ENCODE peak calls at places on chromosomes 16 and 17, in nine cellular contexts. M, Z, A, Q, C, U, F, D and Y are unnamed samples.

GRCh38 chr17:70604854-70605253 is 435.5 kb downstream of the KCNJ2 start:
- DNase-seq in Z (no peak), D (no peak), A (no peak), M (no peak), F (no peak), C (no peak), Q (no peak), U (peak; percentile 5), Y (no peak)

GRCh38 chr16:71229344-71229743 is 1.2 kb downstream of the HYDIN start:
- DNase-seq in D (no peak), Z (no peak), F (no peak), A (no peak), U (no peak), Q (no peak), M (no peak), C (no peak), Y (no peak)

GRCh38 chr17:57672205-57672632 is 72.9 kb downstream of the CCDC182 start:
- DNase-seq in Q (no peak), C (no peak), M (no peak), A (peak; percentile 50), U (no peak), F (no peak), Z (peak; percentile 63), D (no peak), Y (no peak)

GRCh38 chr17:8736362-8736761 is 8.3 kb downstream of the CCDC42 start:
- DNase-seq in F (no peak), Z (no peak), U (no peak), M (no peak), A (peak; percentile 7), C (no peak), D (no peak), Q (no peak), Y (no peak)

GRCh38 chr17:30921544-30922196 is at the start of gene ADAP2:
- DNase-seq in Z (peak; percentile 22), U (no peak), D (no peak), C (peak; percentile 60), Q (no peak), M (peak; percentile 68), A (peak; percentile 91), F (peak; percentile 89), Y (no peak)

GRCh38 chr17:49575524-49576120 is at the start of gene NXPH3:
- DNase-seq in A (peak; percentile 89), M (peak; percentile 75), Q (no peak), U (peak; percentile 75), Z (peak; percentile 11), C (peak; percentile 79), F (peak; percentile 87), D (no peak), Y (peak; percentile 81)

GRCh38 chr17:79353548-79353947 is 257.3 kb downstream of the RBFOX3 start:
- DNase-seq in U (no peak), Q (no peak), C (no peak), F (no peak), M (no peak), Z (no peak), A (no peak), D (no peak), Y (no peak)

GRCh38 chr17:53626286-53626685 is 196.4 kb upstream of the KIF2B start:
- DNase-seq in D (no peak), A (no peak), Z (peak; percentile 90), F (no peak), M (no peak), Q (no peak), C (no peak), U (peak; percentile 34), Y (no peak)

GRCh38 chr16:82061861-82062525 is 26.9 kb downstream of the HSD17B2 start:
- DNase-seq in M (no peak), C (peak; percentile 47), Z (peak; percentile 43), Q (no peak), A (no peak), D (no peak), F (no peak), U (peak; percentile 59), Y (no peak)

GRCh38 chr17:74296548-74296936 is 22.5 kb downstream of the DNAI2 start:
- DNase-seq in Z (peak; percentile 67), M (peak; percentile 70), Q (no peak), F (no peak), A (no peak), C (peak; percentile 60), U (peak; percentile 48), D (no peak), Y (no peak)

GRCh38 chr16:70018254-70018653 is 67.1 kb downstream of the CLEC18A start:
- DNase-seq in U (peak; percentile 41), Z (peak; percentile 15), F (no peak), M (no peak), Q (no peak), D (no peak), C (peak; percentile 10), A (no peak), Y (no peak)
- TF ChIP-seq CTCF in U (peak; percentile 53), Z (peak; percentile 28), F (peak; percentile 30), M (peak; percentile 43), Q (peak; percentile 44), D (no peak), C (no peak), A (no peak), Y (no peak)

DNA sequence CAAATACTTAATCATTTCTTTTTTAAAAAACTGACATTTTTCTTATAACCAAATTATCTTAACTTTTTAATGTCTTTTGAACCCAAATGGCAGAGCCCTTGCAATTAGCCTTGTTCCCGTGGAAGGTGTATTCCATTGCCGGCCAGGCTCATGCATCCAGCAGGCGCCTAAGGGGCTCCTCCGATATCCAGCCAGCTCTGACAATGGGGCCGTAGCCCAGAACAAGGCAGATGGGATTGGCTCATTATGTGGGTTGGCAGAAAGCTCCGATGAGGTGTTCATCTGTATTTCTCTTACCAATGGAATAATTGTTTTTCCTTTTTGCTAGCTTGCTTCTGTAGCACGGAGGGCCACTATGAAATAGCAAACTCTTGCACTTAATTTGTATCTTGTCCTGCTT is 208.2 kb upstream of the CHMP6 start:
- DNase-seq in M (no peak), C (no peak), U (no peak), Z (peak; percentile 36), F (no peak), D (no peak), Q (no peak), A (no peak), Y (peak; percentile 54)
- H3K27ac ChIP-seq in M (no peak overlapping the region), C (peak overlapping the region; percentile 74), U (no peak overlapping the region), Z (no peak overlapping the region), F (no peak overlapping the region), D (no peak overlapping the region), Q (no peak overlapping the region), A (no peak overlapping the region), Y (no peak overlapping the region)

GRCh38 chr16:10740000-10740844 is 3.4 kb upstream of the NUBP1 start:
- DNase-seq in C (no peak), D (no peak), Q (no peak), F (no peak), M (no peak), A (no peak), Z (no peak), U (no peak), Y (no peak)

GRCh38 chr16:10740845-10741208 is 2.8 kb upstream of the NUBP1 start:
- DNase-seq in Z (no peak), F (no peak), A (no peak), D (no peak), M (no peak), U (no peak), C (no peak), Q (no peak), Y (no peak)

GRCh38 chr16:10743227-10743609 is 424 bp upstream of the NUBP1 start:
- DNase-seq in U (no peak), A (no peak), Z (no peak), M (no peak), D (no peak), C (peak; percentile 17), F (no peak), Q (no peak), Y (no peak)

GRCh38 chr16:10743610-10744369 is at the start of gene NUBP1:
- DNase-seq in Q (peak; percentile 95), D (peak; percentile 95), F (peak; percentile 100), M (peak; percentile 99), Z (peak; percentile 98), U (peak; percentile 96), A (peak; percentile 99), C (peak; percentile 93), Y (peak; percentile 100)

GRCh38 chr16:10741844-10742243 is 1.8 kb upstream of the NUBP1 start:
- DNase-seq in U (no peak), Z (peak; percentile 30), D (no peak), F (no peak), Q (no peak), M (peak; percentile 76), C (no peak), A (no peak), Y (no peak)
- H3K4me3 ChIP-seq in U (no peak overlapping the region), Z (no peak overlapping the region), D (no peak overlapping the region), F (no peak overlapping the region), Q (no peak overlapping the region), M (no peak overlapping the region), C (no peak overlapping the region), A (no peak overlapping the region), Y (no peak overlapping the region)

GRCh38 chr17:28662527-28662829 is 473 bp downstream of the SUPT6H start:
- DNase-seq in M (no peak), Z (no peak), F (no peak), D (no peak), Q (no peak), U (no peak), C (no peak), A (no peak), Y (no peak)

GRCh38 chr17:28665994-28666393 is 4.0 kb downstream of the SUPT6H start:
- DNase-seq in F (no peak), D (no peak), U (no peak), C (no peak), Z (no peak), M (no peak), A (no peak), Q (no peak), Y (no peak)

GRCh38 chr17:28657756-28658155 is 4.0 kb downstream of the SDF2 start:
- DNase-seq in F (no peak), A (no peak), D (no peak), C (no peak), Q (no peak), M (no peak), Z (peak; percentile 29), U (no peak), Y (no peak)

GRCh38 chr17:28663723-28664122 is 1.7 kb downstream of the SUPT6H start:
- DNase-seq in Q (no peak), M (no peak), C (no peak), A (no peak), U (no peak), Z (no peak), D (no peak), F (no peak), Y (no peak)

DNA sequence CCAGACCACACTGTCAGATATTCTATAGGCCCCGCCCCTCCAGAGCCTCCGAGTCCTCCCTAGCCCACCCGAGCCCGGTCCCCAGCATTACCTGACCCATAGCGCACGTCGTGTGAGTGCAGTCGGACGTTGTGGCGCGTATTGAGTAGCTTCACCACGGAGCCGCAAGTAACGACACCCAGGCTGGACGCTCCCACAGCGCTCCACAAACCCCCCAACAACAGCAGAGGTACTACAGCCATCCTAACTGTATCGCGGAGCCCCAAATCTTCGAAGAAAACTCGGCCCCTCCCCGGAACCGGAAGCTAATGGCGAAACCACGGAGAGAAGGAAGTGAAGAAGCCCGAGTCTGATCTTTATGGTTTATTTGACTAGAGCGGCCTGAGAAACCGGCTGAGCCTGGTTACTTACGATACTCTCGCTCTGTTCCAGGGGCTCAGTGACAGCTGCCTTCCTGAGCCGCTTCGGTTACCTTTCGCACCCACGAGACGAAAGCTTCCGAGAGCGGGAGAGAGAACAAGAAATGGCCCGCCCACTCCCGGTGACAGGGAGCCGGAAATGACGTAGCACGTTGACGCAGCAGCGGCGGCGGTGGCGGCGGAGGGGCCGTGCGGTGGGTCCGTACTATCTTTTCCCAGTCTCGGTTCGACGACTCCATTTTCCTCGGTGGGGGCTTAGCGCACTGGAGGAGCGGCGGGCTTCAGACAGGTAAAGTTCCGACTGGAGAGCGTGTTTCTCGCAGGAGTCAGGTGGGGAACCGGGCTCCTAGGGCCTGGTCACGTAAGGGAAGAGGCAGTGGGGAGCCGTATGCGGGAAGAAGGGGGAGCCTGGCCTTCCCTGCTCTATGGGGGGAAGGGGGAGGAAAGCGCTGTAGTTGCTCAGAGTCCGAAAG is at the start of the genes SDF2 and SUPT6H:
- DNase-seq in Z (peak; percentile 79), M (peak; percentile 91), C (peak; percentile 97), A (peak; percentile 96), U (peak; percentile 94), D (peak; percentile 63), Q (peak; percentile 56), F (peak; percentile 96), Y (peak; percentile 92)
- TF ChIP-seq CTCF in Z (no peak), M (no peak), C (no peak), A (no peak), U (no peak), D (no peak), Q (no peak), F (no peak), Y (no peak)